ENCODE peak calls at places on chromosomes 3 and 15, in four cellular contexts. G is fibroblast of the conjunctiva; F is activated CD8-positive, alpha-beta memory T cell treated with anti-CD3 and anti-CD28 coated beads, Interleukin-2, amount 50 U/mL, for 48 hours; K is T follicular helper cell. V is an unnamed sample.

GRCh38 chr15:44029003-44029402 is 166.1 kb downstream of the FRMD5 start:
- DNase-seq in G (no peak), F (no peak), K (no peak), V (no peak)

GRCh38 chr3:65748326-65748725 is 290.4 kb downstream of the MAGI1 start:
- DNase-seq in G (no peak), F (no peak), K (no peak), V (no peak)

GRCh38 chr3:111714305-111714704 is 119.2 kb upstream of the ZBED2 start:
- DNase-seq in G (no peak), F (no peak), K (no peak), V (peak)

GRCh38 chr3:143036557-143036956 is 35.2 kb downstream of the U2SURP start:
- DNase-seq in G (no peak), F (no peak), K (no peak), V (no peak)

GRCh38 chr3:125103406-125103805 is 47.6 kb upstream of the HEG1 start:
- DNase-seq in G (no peak), F (no peak), K (no peak), V (no peak)

GRCh38 chr3:181948286-181948685 is 236.6 kb downstream of the SOX2 start:
- DNase-seq in G (no peak), F (no peak), K (no peak), V (peak)

GRCh38 chr3:160885791-160886286 is 129.8 kb downstream of the PPM1L start:
- DNase-seq in G (peak), F (no peak), K (no peak), V (peak)

GRCh38 chr15:79195802-79196201 is 86.7 kb upstream of the ANKRD34C start:
- DNase-seq in G (no peak), F (no peak), K (no peak), V (peak)

GRCh38 chr3:69095636-69096035 is 10.9 kb downstream of the ARL6IP5 start:
- DNase-seq in G (no peak), F (no peak), K (no peak), V (no peak)

GRCh38 chr15:41774873-41775417 is 661 bp downstream of the MAPKBP1 start:
- DNase-seq in G (no peak), F (peak), K (no peak), V (no peak)

GRCh38 chr3:156460206-156460609 is 94.7 kb downstream of the SSR3 start:
- DNase-seq in G (no peak), F (no peak), K (no peak), V (no peak)

GRCh38 chr15:85800460-85801123 is 5.9 kb upstream of the KLHL25 start:
- DNase-seq in G (no peak), F (no peak), K (no peak), V (no peak)

GRCh38 chr3:24495334-24495994 is 814 bp upstream of the THRB start:
- DNase-seq in G (no peak), F (no peak), K (no peak), V (peak)

GRCh38 chr15:41125950-41126642 is 10.0 kb upstream of the INO80 start:
- DNase-seq in G (no peak), F (no peak), K (no peak), V (no peak)

V was measured in WTC11.